ENCODE peak calls at places on chromosomes 1 and 21, in eight cellular contexts. One of them, this sample, is unnamed.

GRCh38 chr1:196590012-196590708 is 18.1 kb downstream of the KCNT2 start:
- DNase-seq in pancreas: no peak
- DNase-seq in ascending aorta: no peak
- DNase-seq in uterus: no peak
- DNase-seq in astrocyte: no peak
- DNase-seq in dorsolateral prefrontal cortex: no peak
- DNase-seq in lower leg skin: no peak
- DNase-seq in heart right ventricle: no peak
- DNase-seq in this sample: no peak

GRCh38 chr21:16308269-16308668 is 578.5 kb downstream of the USP25 start:
- DNase-seq in pancreas: no peak
- DNase-seq in ascending aorta: no peak
- DNase-seq in uterus: no peak
- DNase-seq in astrocyte: peak; percentile 73
- DNase-seq in dorsolateral prefrontal cortex: no peak
- DNase-seq in lower leg skin: no peak
- DNase-seq in heart right ventricle: no peak
- DNase-seq in this sample: no peak

GRCh38 chr1:198655464-198656121 is 16.8 kb downstream of the PTPRC start:
- DNase-seq in pancreas: no peak
- DNase-seq in ascending aorta: no peak
- DNase-seq in uterus: no peak
- DNase-seq in astrocyte: peak; percentile 73
- DNase-seq in dorsolateral prefrontal cortex: no peak
- DNase-seq in lower leg skin: no peak
- DNase-seq in heart right ventricle: no peak
- DNase-seq in this sample: no peak

GRCh38 chr1:110339427-110340206 is 440 bp downstream of the RBM15 start:
- DNase-seq in pancreas: no peak
- DNase-seq in ascending aorta: no peak
- DNase-seq in uterus: no peak
- DNase-seq in astrocyte: peak; percentile 26
- DNase-seq in dorsolateral prefrontal cortex: peak; percentile 70
- DNase-seq in lower leg skin: no peak
- DNase-seq in heart right ventricle: peak; percentile 52
- DNase-seq in this sample: no peak

GRCh38 chr1:11180342-11180744 is 8.8 kb upstream of the ANGPTL7 start:
- DNase-seq in pancreas: no peak
- DNase-seq in ascending aorta: no peak
- DNase-seq in uterus: no peak
- DNase-seq in astrocyte: peak; percentile 77
- DNase-seq in dorsolateral prefrontal cortex: no peak
- DNase-seq in lower leg skin: no peak
- DNase-seq in heart right ventricle: no peak
- DNase-seq in this sample: no peak

GRCh38 chr1:63124666-63125191 is 197.6 kb upstream of the FOXD3 start:
- DNase-seq in pancreas: no peak
- DNase-seq in ascending aorta: no peak
- DNase-seq in uterus: no peak
- DNase-seq in astrocyte: peak; percentile 93
- DNase-seq in dorsolateral prefrontal cortex: no peak
- DNase-seq in lower leg skin: no peak
- DNase-seq in heart right ventricle: no peak
- DNase-seq in this sample: no peak

GRCh38 chr1:105416246-105416645 is 1640.2 kb upstream of the PRMT6 start:
- DNase-seq in pancreas: no peak
- DNase-seq in ascending aorta: no peak
- DNase-seq in uterus: no peak
- DNase-seq in astrocyte: no peak
- DNase-seq in dorsolateral prefrontal cortex: no peak
- DNase-seq in lower leg skin: no peak
- DNase-seq in heart right ventricle: no peak
- DNase-seq in this sample: no peak

GRCh38 chr1:16163882-16164820 is 8.3 kb upstream of the EPHA2 start:
- DNase-seq in pancreas: no peak
- DNase-seq in ascending aorta: no peak
- DNase-seq in uterus: no peak
- DNase-seq in astrocyte: peak; percentile 98
- DNase-seq in dorsolateral prefrontal cortex: no peak
- DNase-seq in lower leg skin: no peak
- DNase-seq in heart right ventricle: no peak
- DNase-seq in this sample: no peak

GRCh38 chr1:184556665-184557064 is 169.8 kb downstream of the C1orf21 start:
- DNase-seq in pancreas: no peak
- DNase-seq in ascending aorta: no peak
- DNase-seq in uterus: no peak
- DNase-seq in astrocyte: no peak
- DNase-seq in dorsolateral prefrontal cortex: no peak
- DNase-seq in lower leg skin: no peak
- DNase-seq in heart right ventricle: no peak
- DNase-seq in this sample: no peak

GRCh38 chr1:223628233-223628632 is 37.3 kb downstream of the CAPN8 start:
- DNase-seq in pancreas: peak; percentile 53
- DNase-seq in ascending aorta: no peak
- DNase-seq in uterus: no peak
- DNase-seq in astrocyte: peak; percentile 6
- DNase-seq in dorsolateral prefrontal cortex: peak; percentile 32
- DNase-seq in lower leg skin: no peak
- DNase-seq in heart right ventricle: peak; percentile 28
- DNase-seq in this sample: no peak

GRCh38 chr21:41357546-41357945 is 4.3 kb upstream of the MX2 start:
- DNase-seq in pancreas: no peak
- DNase-seq in ascending aorta: no peak
- DNase-seq in uterus: no peak
- DNase-seq in astrocyte: no peak
- DNase-seq in dorsolateral prefrontal cortex: no peak
- DNase-seq in lower leg skin: peak; percentile 69
- DNase-seq in heart right ventricle: no peak
- DNase-seq in this sample: no peak

GRCh38 chr1:246012271-246012854 is 494.7 kb downstream of the SMYD3 start:
- DNase-seq in pancreas: no peak
- DNase-seq in ascending aorta: no peak
- DNase-seq in uterus: no peak
- DNase-seq in astrocyte: no peak
- DNase-seq in dorsolateral prefrontal cortex: no peak
- DNase-seq in lower leg skin: no peak
- DNase-seq in heart right ventricle: no peak
- DNase-seq in this sample: no peak

GRCh38 chr1:26132128-26132824 is 20.7 kb downstream of the PDIK1L start:
- DNase-seq in pancreas: no peak
- DNase-seq in ascending aorta: no peak
- DNase-seq in uterus: no peak
- DNase-seq in astrocyte: no peak
- DNase-seq in dorsolateral prefrontal cortex: no peak
- DNase-seq in lower leg skin: no peak
- DNase-seq in heart right ventricle: no peak
- DNase-seq in this sample: no peak

GRCh38 chr1:94736073-94736472 is 84.1 kb upstream of the SLC44A3 start:
- DNase-seq in pancreas: no peak
- DNase-seq in ascending aorta: no peak
- DNase-seq in uterus: no peak
- DNase-seq in astrocyte: no peak
- DNase-seq in dorsolateral prefrontal cortex: no peak
- DNase-seq in lower leg skin: no peak
- DNase-seq in heart right ventricle: no peak
- DNase-seq in this sample: no peak

GRCh38 chr1:94739521-94740061 is 80.6 kb upstream of the SLC44A3 start:
- DNase-seq in pancreas: no peak
- DNase-seq in ascending aorta: no peak
- DNase-seq in uterus: no peak
- DNase-seq in astrocyte: peak; percentile 99
- DNase-seq in dorsolateral prefrontal cortex: no peak
- DNase-seq in lower leg skin: no peak
- DNase-seq in heart right ventricle: no peak
- DNase-seq in this sample: no peak

GRCh38 chr1:94736549-94736948 is 83.6 kb upstream of the SLC44A3 start:
- DNase-seq in pancreas: no peak
- DNase-seq in ascending aorta: no peak
- DNase-seq in uterus: no peak
- DNase-seq in astrocyte: no peak
- DNase-seq in dorsolateral prefrontal cortex: no peak
- DNase-seq in lower leg skin: no peak
- DNase-seq in heart right ventricle: no peak
- DNase-seq in this sample: no peak

GRCh38 chr1:94737124-94737998 is 82.8 kb upstream of the SLC44A3 start:
- DNase-seq in pancreas: no peak
- DNase-seq in ascending aorta: no peak
- DNase-seq in uterus: no peak
- DNase-seq in astrocyte: peak; percentile 39
- DNase-seq in dorsolateral prefrontal cortex: no peak
- DNase-seq in lower leg skin: no peak
- DNase-seq in heart right ventricle: no peak
- DNase-seq in this sample: no peak

GRCh38 chr1:94738371-94738770 is 81.8 kb upstream of the SLC44A3 start:
- DNase-seq in pancreas: no peak
- DNase-seq in ascending aorta: no peak
- DNase-seq in uterus: no peak
- DNase-seq in astrocyte: peak; percentile 48
- DNase-seq in dorsolateral prefrontal cortex: no peak
- DNase-seq in lower leg skin: no peak
- DNase-seq in heart right ventricle: no peak
- DNase-seq in this sample: no peak
- TF ChIP-seq CTCF in pancreas: no peak
- TF ChIP-seq CTCF in ascending aorta: no peak
- TF ChIP-seq CTCF in uterus: no peak
- TF ChIP-seq CTCF in astrocyte: no peak
- TF ChIP-seq CTCF in dorsolateral prefrontal cortex: no peak
- TF ChIP-seq CTCF in lower leg skin: no peak
- TF ChIP-seq CTCF in heart right ventricle: no peak
- TF ChIP-seq CTCF in this sample: no peak

DNA sequence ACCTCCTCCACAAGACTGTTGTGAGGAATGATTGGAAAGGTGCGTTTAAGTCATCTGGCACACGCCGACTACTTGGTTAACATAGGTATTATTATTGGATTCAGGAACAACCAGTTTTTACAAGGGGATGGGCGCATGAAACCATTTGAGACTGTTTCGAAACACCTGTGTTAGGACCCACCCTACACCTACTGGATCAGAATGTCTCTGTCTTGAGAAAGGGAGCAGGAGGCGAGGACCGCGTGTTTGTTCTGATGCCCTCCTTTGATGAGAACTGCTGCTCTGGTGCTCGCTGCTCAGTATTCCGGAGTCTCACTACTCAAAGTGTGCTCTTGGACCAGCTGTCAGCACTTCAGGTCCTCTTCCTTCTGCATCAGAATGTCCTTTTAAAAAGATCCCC is 7.3 kb downstream of the H6PD start:
- DNase-seq in pancreas: no peak
- DNase-seq in ascending aorta: no peak
- DNase-seq in uterus: no peak
- DNase-seq in astrocyte: no peak
- DNase-seq in dorsolateral prefrontal cortex: no peak
- DNase-seq in lower leg skin: no peak
- DNase-seq in heart right ventricle: no peak
- DNase-seq in this sample: no peak
- H3K4me3 ChIP-seq in pancreas: no peak overlapping the region
- H3K4me3 ChIP-seq in ascending aorta: no peak overlapping the region
- H3K4me3 ChIP-seq in uterus: no peak overlapping the region
- H3K4me3 ChIP-seq in astrocyte: no peak overlapping the region
- H3K4me3 ChIP-seq in dorsolateral prefrontal cortex: peak overlapping the region; percentile 5
- H3K4me3 ChIP-seq in lower leg skin: no peak overlapping the region
- H3K4me3 ChIP-seq in heart right ventricle: no peak overlapping the region
- H3K4me3 ChIP-seq in this sample: no peak overlapping the region

GRCh38 chr1:68600049-68600661 is 103.3 kb upstream of the DEPDC1 start:
- DNase-seq in pancreas: peak; percentile 11
- DNase-seq in ascending aorta: no peak
- DNase-seq in uterus: no peak
- DNase-seq in astrocyte: no peak
- DNase-seq in dorsolateral prefrontal cortex: no peak
- DNase-seq in lower leg skin: no peak
- DNase-seq in heart right ventricle: no peak
- DNase-seq in this sample: no peak
- TF ChIP-seq CTCF in pancreas: peak; percentile 59
- TF ChIP-seq CTCF in ascending aorta: no peak
- TF ChIP-seq CTCF in uterus: peak; percentile 31
- TF ChIP-seq CTCF in astrocyte: peak; percentile 67
- TF ChIP-seq CTCF in dorsolateral prefrontal cortex: no peak
- TF ChIP-seq CTCF in lower leg skin: no peak
- TF ChIP-seq CTCF in heart right ventricle: peak; percentile 55
- TF ChIP-seq CTCF in this sample: no peak

GRCh38 chr1:241548008-241548407 is 15.8 kb downstream of the KMO start:
- DNase-seq in pancreas: no peak
- DNase-seq in ascending aorta: no peak
- DNase-seq in uterus: no peak
- DNase-seq in astrocyte: no peak
- DNase-seq in dorsolateral prefrontal cortex: no peak
- DNase-seq in lower leg skin: no peak
- DNase-seq in heart right ventricle: no peak
- DNase-seq in this sample: no peak

GRCh38 chr1:241553886-241554592 is 21.9 kb downstream of the KMO start:
- DNase-seq in pancreas: no peak
- DNase-seq in ascending aorta: no peak
- DNase-seq in uterus: no peak
- DNase-seq in astrocyte: no peak
- DNase-seq in dorsolateral prefrontal cortex: no peak
- DNase-seq in lower leg skin: no peak
- DNase-seq in heart right ventricle: no peak
- DNase-seq in this sample: no peak

GRCh38 chr1:241555526-241555925 is 23.3 kb downstream of the KMO start:
- DNase-seq in pancreas: no peak
- DNase-seq in ascending aorta: no peak
- DNase-seq in uterus: no peak
- DNase-seq in astrocyte: no peak
- DNase-seq in dorsolateral prefrontal cortex: no peak
- DNase-seq in lower leg skin: no peak
- DNase-seq in heart right ventricle: no peak
- DNase-seq in this sample: peak; percentile 15

GRCh38 chr1:241550318-241550717 is 18.1 kb downstream of the KMO start:
- DNase-seq in pancreas: no peak
- DNase-seq in ascending aorta: no peak
- DNase-seq in uterus: no peak
- DNase-seq in astrocyte: no peak
- DNase-seq in dorsolateral prefrontal cortex: no peak
- DNase-seq in lower leg skin: no peak
- DNase-seq in heart right ventricle: no peak
- DNase-seq in this sample: no peak

DNA sequence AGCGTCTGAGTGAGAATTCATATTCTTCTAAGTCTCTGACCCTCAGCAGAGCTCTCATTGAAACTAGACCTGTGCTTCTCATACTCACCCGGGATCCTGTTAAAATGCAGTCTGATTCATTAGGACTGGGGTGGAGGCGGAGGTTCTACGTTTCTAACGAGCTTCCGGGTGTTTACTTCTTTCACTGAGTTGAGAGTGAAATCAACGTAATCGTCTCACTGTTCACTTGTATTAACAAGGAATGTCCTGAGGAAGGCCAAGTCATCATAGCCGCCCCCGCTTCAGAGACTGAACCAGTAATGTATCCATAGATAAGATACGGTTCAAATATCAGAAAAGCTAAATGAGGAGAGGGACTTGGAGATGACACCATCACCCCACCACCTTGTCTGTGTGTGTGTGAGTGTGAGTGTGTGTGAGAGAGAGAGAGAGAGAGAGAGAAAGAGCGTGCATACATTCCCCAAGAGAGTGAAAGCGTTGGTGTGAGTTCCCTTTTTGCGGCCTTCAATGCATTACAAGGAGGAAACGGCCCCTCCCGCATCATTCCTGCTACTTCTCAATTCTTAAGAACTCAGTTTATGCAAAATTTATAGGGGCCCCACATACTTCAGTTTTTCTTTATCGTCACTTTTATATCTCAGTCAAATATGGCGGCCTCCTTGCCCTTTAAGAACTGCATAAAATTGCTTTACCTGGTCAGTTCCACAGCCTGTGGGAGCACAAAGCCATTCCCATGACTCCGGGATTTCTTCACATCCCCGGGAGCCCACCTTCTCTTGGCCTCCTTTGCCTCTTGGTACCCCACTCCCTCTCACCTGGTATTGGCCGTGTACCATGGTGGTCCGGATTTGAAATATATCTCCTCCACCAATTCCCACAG is 19.8 kb downstream of the KMO start:
- DNase-seq in pancreas: no peak
- DNase-seq in ascending aorta: no peak
- DNase-seq in uterus: no peak
- DNase-seq in astrocyte: no peak
- DNase-seq in dorsolateral prefrontal cortex: no peak
- DNase-seq in lower leg skin: no peak
- DNase-seq in heart right ventricle: no peak
- DNase-seq in this sample: no peak
- H3K4me3 ChIP-seq in pancreas: no peak overlapping the region
- H3K4me3 ChIP-seq in ascending aorta: no peak overlapping the region
- H3K4me3 ChIP-seq in uterus: no peak overlapping the region
- H3K4me3 ChIP-seq in astrocyte: no peak overlapping the region
- H3K4me3 ChIP-seq in dorsolateral prefrontal cortex: no peak overlapping the region
- H3K4me3 ChIP-seq in lower leg skin: no peak overlapping the region
- H3K4me3 ChIP-seq in heart right ventricle: peak overlapping the region; percentile 10
- H3K4me3 ChIP-seq in this sample: no peak overlapping the region